ENCODE peak calls at places on chromosome 11, in eight cellular contexts. W is tibial nerve; S is H9; I is astrocyte; E is A549; Q is heart right ventricle; B is stomach; P is CD8-positive, alpha-beta T cell. L is an unnamed sample.

GRCh38 chr11:125992893-125993292 is 47.0 kb downstream of the VSIG10L2 start:
- DNase-seq in W (no peak), S (no peak), I (no peak), E (no peak), Q (no peak), B (no peak), P (no peak), L (no peak)

GRCh38 chr11:95095858-95096587 is 6.4 kb downstream of the ENDOD1 start:
- DNase-seq in W (no peak), S (no peak), I (peak; percentile 65), E (no peak), Q (no peak), B (no peak), P (no peak), L (no peak)

GRCh38 chr11:44962464-44962863 is 11.8 kb upstream of the TP53I11 start:
- DNase-seq in W (no peak), S (no peak), I (no peak), E (no peak), Q (no peak), B (no peak), P (no peak), L (no peak)

GRCh38 chr11:75140269-75141138 is 10.4 kb upstream of the SLCO2B1 start:
- DNase-seq in W (peak; percentile 60), S (peak; percentile 85), I (no peak), E (peak; percentile 61), Q (peak; percentile 76), B (peak; percentile 75), P (peak; percentile 75), L (peak; percentile 46)

GRCh38 chr11:129451524-129451923 is 75.9 kb downstream of the BARX2 start:
- DNase-seq in W (no peak), S (no peak), I (no peak), E (no peak), Q (no peak), B (no peak), P (no peak), L (peak; percentile 32)

GRCh38 chr11:131467645-131468270 is 97.3 kb downstream of the NTM start:
- DNase-seq in W (no peak), S (no peak), I (no peak), E (no peak), Q (no peak), B (no peak), P (no peak), L (no peak)

GRCh38 chr11:107733518-107733917 is 21.7 kb upstream of the SLN start:
- DNase-seq in W (no peak), S (no peak), I (peak; percentile 33), E (no peak), Q (no peak), B (no peak), P (no peak), L (no peak)

GRCh38 chr11:44958165-44958564 is 7.5 kb upstream of the TP53I11 start:
- DNase-seq in W (no peak), S (no peak), I (no peak), E (no peak), Q (no peak), B (peak; percentile 71), P (no peak), L (no peak)

GRCh38 chr11:103890654-103891053 is 145.8 kb upstream of the DDI1 start:
- DNase-seq in W (no peak), S (no peak), I (no peak), E (no peak), Q (no peak), B (no peak), P (no peak), L (no peak)

GRCh38 chr11:68354181-68354872 is 41.9 kb downstream of the LRP5 start:
- DNase-seq in W (peak; percentile 63), S (no peak), I (peak; percentile 98), E (peak; percentile 98), Q (peak; percentile 85), B (peak; percentile 94), P (no peak), L (peak; percentile 98)
- TF ChIP-seq CTCF in W (no peak), S (no peak), I (no peak), E (peak; percentile 7), Q (no peak), B (no peak), P (no peak), L (no peak)

DNA sequence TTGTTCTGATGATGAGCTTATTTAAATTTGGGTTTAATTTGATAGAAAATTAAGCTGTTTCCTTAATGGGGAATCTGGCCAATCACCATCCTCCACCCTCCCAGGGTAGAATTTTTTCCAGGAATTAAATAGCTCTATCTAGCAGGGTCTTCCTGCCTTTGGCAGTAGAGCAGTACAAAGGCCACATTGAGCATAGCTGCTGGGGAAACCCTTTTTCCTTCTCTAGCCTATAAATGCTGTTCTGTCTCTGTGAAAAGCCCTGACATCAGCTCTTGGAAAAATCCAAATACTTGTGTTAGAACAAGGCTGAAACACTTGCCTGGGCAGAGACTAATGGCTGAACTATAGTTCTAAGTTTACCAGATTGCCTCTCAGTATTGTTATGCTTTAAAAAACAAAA is 55.1 kb downstream of the ARHGEF12 start:
- DNase-seq in W (no peak), S (no peak), I (no peak), E (no peak), Q (no peak), B (no peak), P (no peak), L (no peak)
- H3K27ac ChIP-seq in W (peak overlapping the region; percentile 43), S (no peak overlapping the region), I (no peak overlapping the region), E (no peak overlapping the region), Q (peak overlapping the region; percentile 42), B (no peak overlapping the region), P (no peak overlapping the region), L (no peak overlapping the region)

GRCh38 chr11:112697779-112698178 is 263.4 kb upstream of the NCAM1 start:
- DNase-seq in W (no peak), S (no peak), I (no peak), E (no peak), Q (no peak), B (no peak), P (no peak), L (no peak)
- TF ChIP-seq CTCF in W (no peak), S (peak; percentile 21), I (no peak), E (no peak), Q (no peak), B (no peak), P (no peak), L (no peak)

GRCh38 chr11:6735306-6735705 is 36.5 kb downstream of the OR2AG2 start:
- DNase-seq in W (no peak), S (no peak), I (peak; percentile 5), E (no peak), Q (no peak), B (no peak), P (no peak), L (peak; percentile 14)
- H3K27ac ChIP-seq in W (no peak overlapping the region), S (no peak overlapping the region), I (no peak overlapping the region), E (no peak overlapping the region), Q (no peak overlapping the region), B (no peak overlapping the region), P (no peak overlapping the region), L (no peak overlapping the region)

GRCh38 chr11:134252539-134253188 is 488 bp downstream of the THYN1 start:
- DNase-seq in W (no peak), S (peak; percentile 40), I (no peak), E (peak; percentile 4), Q (no peak), B (no peak), P (no peak), L (peak; percentile 27)
- TF ChIP-seq CTCF in W (no peak), S (no peak), I (no peak), E (no peak), Q (no peak), B (no peak), P (no peak), L (no peak)

GRCh38 chr11:114253771-114254170 is 42.4 kb upstream of the NNMT start:
- DNase-seq in W (no peak), S (no peak), I (no peak), E (no peak), Q (no peak), B (no peak), P (no peak), L (no peak)
- H3K27ac ChIP-seq in W (peak overlapping the region; percentile 41), S (no peak overlapping the region), I (no peak overlapping the region), E (no peak overlapping the region), Q (peak overlapping the region; percentile 2), B (no peak overlapping the region), P (no peak overlapping the region), L (peak overlapping the region; percentile 65)

DNA sequence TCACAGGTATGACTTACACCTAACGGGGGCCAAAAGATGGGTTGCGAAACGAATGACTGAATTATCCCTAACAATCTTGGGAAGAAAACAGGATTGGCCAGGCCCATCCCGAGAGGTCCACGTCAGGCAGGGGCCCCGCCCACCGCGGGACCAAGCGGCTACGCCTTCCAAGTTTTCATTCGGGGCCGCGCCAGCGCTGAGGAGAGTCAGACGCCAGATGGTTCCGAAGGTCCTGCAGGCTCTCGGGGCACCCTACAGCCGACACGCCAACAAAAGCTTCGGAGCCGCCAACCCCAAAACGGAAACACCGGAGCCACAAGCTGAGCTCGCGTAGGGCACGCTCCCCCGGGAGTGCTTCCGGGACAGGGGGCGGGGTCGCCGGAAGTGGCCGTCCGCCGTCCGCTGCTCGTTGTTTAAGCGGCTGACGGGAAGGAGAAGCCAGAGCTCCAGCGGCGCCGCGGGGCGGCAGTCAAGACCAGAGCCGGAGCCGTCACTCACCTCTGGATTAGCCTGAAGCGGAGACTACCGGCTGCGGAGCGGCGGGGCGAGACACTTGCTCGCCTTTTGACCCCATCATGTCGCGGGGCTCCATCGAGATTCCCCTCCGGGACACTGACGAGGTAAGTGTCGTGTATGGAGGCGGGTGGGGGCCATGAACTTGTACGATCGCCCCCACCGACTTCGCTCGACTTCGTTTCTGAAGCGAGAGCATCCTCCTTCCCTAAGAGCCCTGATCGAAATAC is at the start of gene CTR9:
- DNase-seq in W (peak; percentile 85), S (peak; percentile 96), I (peak; percentile 84), E (peak; percentile 85), Q (peak; percentile 94), B (peak; percentile 94), P (peak; percentile 86), L (peak; percentile 88)
- TF ChIP-seq CTCF in W (peak; percentile 40), S (no peak), I (no peak), E (peak; percentile 30), Q (peak; percentile 47), B (no peak), P (no peak), L (peak; percentile 50)

DNA sequence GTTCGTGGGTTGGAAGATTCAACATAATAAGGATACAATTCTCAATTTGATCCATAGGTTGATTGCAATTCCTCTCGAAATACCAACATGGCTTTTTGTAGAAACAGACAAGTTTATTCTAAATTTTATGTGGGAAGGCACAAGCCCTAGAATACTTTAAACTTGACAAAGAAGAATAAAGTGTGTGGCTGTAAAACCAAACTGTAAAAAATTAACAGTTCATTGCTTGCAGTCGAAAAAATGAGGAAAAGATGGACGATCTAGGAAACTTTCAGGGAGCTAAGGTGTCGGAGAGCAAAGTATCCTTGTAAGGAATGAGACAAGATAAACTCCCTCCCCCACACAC is 1.0 kb upstream of the GLB1L3 start:
- DNase-seq in W (no peak), S (no peak), I (no peak), E (no peak), Q (no peak), B (no peak), P (no peak), L (no peak)
- H3K27ac ChIP-seq in W (no peak overlapping the region), S (no peak overlapping the region), I (no peak overlapping the region), E (no peak overlapping the region), Q (no peak overlapping the region), B (no peak overlapping the region), P (no peak overlapping the region), L (no peak overlapping the region)

GRCh38 chr11:64148917-64149617 is 16.8 kb downstream of the MACROD1 start:
- DNase-seq in W (no peak), S (no peak), I (no peak), E (no peak), Q (peak; percentile 33), B (no peak), P (no peak), L (no peak)
- TF ChIP-seq CTCF in W (no peak), S (peak; percentile 10), I (peak; percentile 11), E (peak; percentile 22), Q (peak; percentile 2), B (no peak), P (peak; percentile 54), L (peak; percentile 22)

L was measured in RWPE1.